ENCODE peak calls at places on chromosomes 11 and 22, in nine cellular contexts. Q is tibial artery, B is fibroblast of lung, G is right atrium auricular region, H is left ventricle myocardium inferior, C is lower lobe of right lung, M is brain microvascular endothelial cell, F is spleen, O is GM23338. S is an unnamed sample.

GRCh38 chr11:18618341-18619025 is 15.7 kb downstream of the SPTY2D1 start:
- DNase-seq in Q (no peak), H (no peak), M (peak), F (no peak), O (no peak), G (no peak), C (no peak), B (peak), S (no peak)

GRCh38 chr11:24588075-24588474 is 91.2 kb downstream of the LUZP2 start:
- DNase-seq in Q (no peak), B (peak), F (no peak), M (no peak), C (no peak), H (no peak), O (no peak), G (no peak), S (peak)

GRCh38 chr11:111120221-111120620 is 125.3 kb upstream of the POU2AF2 start:
- DNase-seq in Q (peak), G (no peak), O (no peak), H (no peak), C (no peak), F (no peak), B (no peak), M (no peak), S (no peak)

GRCh38 chr11:72721689-72722049 is 30.5 kb downstream of the ARAP1 start:
- DNase-seq in F (peak), G (no peak), M (peak), C (peak), B (no peak), Q (no peak), O (no peak), H (peak), S (peak)

GRCh38 chr11:75916882-75917281 is 101.9 kb downstream of the UVRAG start:
- DNase-seq in O (no peak), F (no peak), M (no peak), Q (no peak), G (no peak), B (no peak), H (no peak), C (no peak), S (no peak)

GRCh38 chr22:46457502-46458488 is 79.6 kb downstream of the CELSR1 start:
- DNase-seq in H (no peak), F (no peak), B (peak), O (no peak), M (peak), C (no peak), Q (no peak), G (no peak), S (no peak)

GRCh38 chr11:13850256-13851010 is 112.1 kb upstream of the SPON1 start:
- DNase-seq in C (no peak), Q (no peak), B (peak), F (no peak), G (no peak), O (no peak), H (no peak), M (no peak), S (no peak)

GRCh38 chr11:32137263-32137662 is 46.4 kb downstream of the RCN1 start:
- DNase-seq in M (peak), Q (no peak), F (no peak), C (no peak), G (no peak), H (no peak), B (peak), O (no peak), S (peak)

GRCh38 chr11:35911013-35911412 is 32.8 kb upstream of the LDLRAD3 start:
- DNase-seq in Q (no peak), C (no peak), M (no peak), O (no peak), B (no peak), F (no peak), G (no peak), H (no peak), S (no peak)

GRCh38 chr11:6737872-6738466 is 33.8 kb downstream of the OR2AG2 start:
- DNase-seq in G (no peak), B (peak), Q (no peak), C (no peak), H (no peak), M (peak), F (no peak), O (peak), S (peak)

GRCh38 chr11:130427581-130428211 is 713 bp downstream of the ADAMTS8 start:
- DNase-seq in H (peak), B (no peak), Q (no peak), O (peak), M (no peak), G (no peak), F (no peak), C (peak), S (no peak)

GRCh38 chr11:63682045-63682915 is 980 bp downstream of the RTN3 start:
- DNase-seq in M (no peak), G (no peak), B (no peak), H (peak), F (no peak), O (peak), Q (no peak), C (peak), S (peak)

GRCh38 chr22:34429314-34429713 is 509.0 kb upstream of the LARGE1 start:
- DNase-seq in O (no peak), F (no peak), M (no peak), C (no peak), B (no peak), G (no peak), Q (no peak), H (no peak), S (no peak)

GRCh38 chr11:18791175-18792065 is at the start of gene PTPN5:
- DNase-seq in M (no peak), B (peak), G (no peak), Q (peak), H (no peak), C (no peak), F (no peak), O (peak), S (no peak)

GRCh38 chr11:124520253-124520854 is 23.1 kb downstream of the OR8B12 start:
- DNase-seq in M (no peak), B (no peak), O (no peak), C (no peak), F (no peak), G (no peak), Q (no peak), H (no peak), S (no peak)

GRCh38 chr22:50292643-50293440 is 14.6 kb downstream of the PLXNB2 start:
- DNase-seq in Q (no peak), G (no peak), B (no peak), O (no peak), C (no peak), H (no peak), M (no peak), F (no peak), S (no peak)

GRCh38 chr22:49838771-49839717 is 11.4 kb upstream of the BRD1 start:
- DNase-seq in H (no peak), Q (no peak), M (no peak), C (peak), F (peak), O (peak), G (no peak), B (peak), S (no peak)

GRCh38 chr11:14861680-14862079 is 30.4 kb downstream of the CYP2R1 start:
- DNase-seq in M (no peak), C (no peak), F (no peak), O (no peak), G (no peak), Q (no peak), B (no peak), H (no peak), S (no peak)

GRCh38 chr11:46659908-46660307 is 40.5 kb downstream of the ARHGAP1 start:
- DNase-seq in B (peak), G (peak), O (no peak), M (peak), H (no peak), C (no peak), Q (peak), F (no peak), S (no peak)

GRCh38 chr11:76086713-76087635 is 119.3 kb downstream of the WNT11 start:
- DNase-seq in O (no peak), F (no peak), B (peak), H (no peak), Q (no peak), C (no peak), M (peak), G (no peak), S (no peak)

GRCh38 chr22:41263704-41264103 is 22.3 kb downstream of the RANGAP1 start:
- DNase-seq in H (no peak), Q (no peak), G (no peak), M (no peak), F (no peak), B (peak), C (no peak), O (no peak), S (no peak)

GRCh38 chr11:78684377-78684776 is 109.7 kb upstream of the NARS2 start:
- DNase-seq in F (no peak), C (no peak), B (no peak), H (no peak), Q (no peak), M (no peak), O (peak), G (no peak), S (no peak)

GRCh38 chr11:16114978-16115871 is 241.1 kb downstream of the SOX6 start:
- DNase-seq in O (no peak), H (no peak), F (no peak), C (no peak), B (no peak), Q (no peak), M (no peak), G (no peak), S (no peak)

GRCh38 chr11:108508653-108509593 is 10.7 kb upstream of the POGLUT3 start:
- DNase-seq in F (no peak), G (no peak), B (no peak), Q (no peak), C (no peak), O (no peak), M (no peak), H (no peak), S (no peak)

DNA sequence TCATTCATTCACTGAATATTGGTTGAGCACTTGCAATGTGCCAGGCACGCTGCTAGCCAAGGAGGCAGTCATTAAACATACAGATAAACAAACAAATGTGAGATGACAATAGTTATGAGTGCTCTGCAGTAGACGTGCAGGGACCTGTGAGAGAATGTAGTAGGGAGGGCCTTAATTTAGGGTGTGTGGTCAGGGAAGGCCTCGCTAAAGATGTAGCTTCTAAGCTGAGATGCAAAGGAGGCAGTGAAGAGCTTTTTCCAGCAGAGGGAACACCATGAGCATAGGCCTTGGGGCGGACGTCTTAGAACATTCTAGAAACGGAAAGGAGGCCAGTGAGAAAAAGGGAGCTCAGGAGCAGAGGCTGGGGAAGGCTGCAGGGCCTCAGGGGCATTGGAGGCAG is 789 bp upstream of the NCF4 start:
- DNase-seq in M (no peak), Q (no peak), F (no peak), B (no peak), C (no peak), H (no peak), G (no peak), O (no peak), S (peak)
- H3K27ac ChIP-seq in M (no peak), Q (no peak), F (no peak), B (no peak), C (peak), H (no peak), G (no peak), O (no peak), S (no peak)

DNA sequence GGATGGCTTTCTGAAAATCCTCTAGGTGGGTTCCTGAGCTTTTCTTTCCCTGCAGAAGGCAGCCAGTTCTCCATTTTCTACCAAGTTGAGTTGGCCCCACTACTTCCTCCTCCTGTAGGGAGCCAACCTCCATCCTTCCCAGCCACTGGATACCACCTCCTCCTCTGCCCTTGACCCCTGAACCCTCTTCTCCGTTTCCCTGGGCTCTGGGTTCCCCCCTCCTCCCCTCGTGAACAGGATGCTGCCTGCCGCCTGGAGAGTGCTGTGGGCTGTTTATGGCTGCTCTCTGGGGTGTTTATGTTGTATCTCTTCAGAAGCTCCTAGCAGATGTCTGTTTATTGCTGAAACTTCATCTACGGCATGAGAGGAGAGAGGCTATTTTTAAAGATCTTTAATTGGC is 8.6 kb downstream of the MICAL2 start:
- DNase-seq in C (no peak), Q (no peak), F (no peak), G (no peak), M (no peak), B (no peak), O (peak), H (no peak), S (no peak)
- TF ChIP-seq CTCF in C (no peak), Q (no peak), F (no peak), G (no peak), M (peak), B (no peak), O (peak), H (peak), S (no peak)

DNA sequence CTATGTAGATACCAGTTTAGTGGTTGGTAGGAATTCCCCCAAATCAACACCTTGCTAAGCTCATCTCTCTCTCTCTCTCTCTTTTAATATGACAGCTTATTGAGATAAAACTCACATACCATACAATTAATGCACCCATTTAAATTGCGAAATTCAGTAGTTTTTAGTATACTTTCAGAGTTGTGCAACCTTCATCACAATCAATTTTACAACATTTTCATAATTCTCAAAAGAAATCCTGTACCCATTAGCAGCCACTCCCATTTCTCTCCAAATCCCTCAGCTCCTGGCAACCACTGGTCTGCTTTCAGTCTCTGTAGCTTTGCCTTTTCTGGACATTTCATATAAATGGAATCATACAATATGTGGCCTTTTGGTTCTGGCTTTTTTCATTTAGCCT is 13.3 kb downstream of the NNMT start:
- DNase-seq in G (no peak), O (no peak), Q (no peak), B (no peak), M (no peak), C (no peak), F (no peak), H (no peak), S (no peak)
- H3K27ac ChIP-seq in G (peak), O (no peak), Q (peak), B (no peak), M (no peak), C (peak), F (no peak), H (peak), S (no peak)

DNA sequence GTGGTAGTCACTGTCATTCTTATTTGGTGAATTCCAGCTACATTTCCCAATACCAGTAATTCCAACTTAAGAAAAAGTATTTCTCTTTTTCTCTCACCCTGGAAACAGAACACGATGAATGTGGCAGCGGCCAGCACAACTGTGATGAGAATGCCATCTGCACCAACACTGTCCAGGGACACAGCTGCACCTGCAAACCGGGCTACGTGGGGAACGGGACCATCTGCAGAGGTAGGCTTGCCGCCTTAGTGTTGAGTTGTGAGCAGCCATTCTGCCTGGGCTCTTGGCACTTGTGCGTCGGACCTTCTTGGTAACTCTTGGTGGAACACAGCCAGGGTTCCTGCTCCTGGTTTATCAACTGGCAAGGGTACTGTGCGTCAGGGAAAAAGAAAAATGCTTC is 559.8 kb downstream of the NELL1 start:
- DNase-seq in F (no peak), Q (no peak), C (no peak), O (no peak), M (no peak), G (no peak), B (no peak), H (no peak), S (no peak)
- TF ChIP-seq CTCF in F (no peak), Q (no peak), C (no peak), O (no peak), M (no peak), G (no peak), B (no peak), H (no peak), S (no peak)

GRCh38 chr11:74055938-74056337 is 47.1 kb upstream of the UCP3 start:
- DNase-seq in O (no peak), M (peak), H (no peak), F (no peak), G (no peak), B (peak), Q (no peak), C (no peak), S (peak)

GRCh38 chr11:74057251-74058151 is 48.6 kb upstream of the UCP3 start:
- DNase-seq in G (no peak), O (no peak), B (peak), C (no peak), F (no peak), H (no peak), M (peak), Q (no peak), S (no peak)
- H3K27ac ChIP-seq in G (no peak), O (no peak), B (no peak), C (no peak), F (no peak), H (no peak), M (peak), Q (no peak), S (no peak)

GRCh38 chr11:112280268-112281126 is 19.8 kb upstream of the PLET1 start:
- DNase-seq in M (peak), F (peak), C (peak), O (peak), Q (peak), H (peak), G (peak), B (peak), S (peak)
- TF ChIP-seq CTCF in M (peak), F (peak), C (peak), O (peak), Q (peak), H (peak), G (peak), B (peak), S (peak)

DNA sequence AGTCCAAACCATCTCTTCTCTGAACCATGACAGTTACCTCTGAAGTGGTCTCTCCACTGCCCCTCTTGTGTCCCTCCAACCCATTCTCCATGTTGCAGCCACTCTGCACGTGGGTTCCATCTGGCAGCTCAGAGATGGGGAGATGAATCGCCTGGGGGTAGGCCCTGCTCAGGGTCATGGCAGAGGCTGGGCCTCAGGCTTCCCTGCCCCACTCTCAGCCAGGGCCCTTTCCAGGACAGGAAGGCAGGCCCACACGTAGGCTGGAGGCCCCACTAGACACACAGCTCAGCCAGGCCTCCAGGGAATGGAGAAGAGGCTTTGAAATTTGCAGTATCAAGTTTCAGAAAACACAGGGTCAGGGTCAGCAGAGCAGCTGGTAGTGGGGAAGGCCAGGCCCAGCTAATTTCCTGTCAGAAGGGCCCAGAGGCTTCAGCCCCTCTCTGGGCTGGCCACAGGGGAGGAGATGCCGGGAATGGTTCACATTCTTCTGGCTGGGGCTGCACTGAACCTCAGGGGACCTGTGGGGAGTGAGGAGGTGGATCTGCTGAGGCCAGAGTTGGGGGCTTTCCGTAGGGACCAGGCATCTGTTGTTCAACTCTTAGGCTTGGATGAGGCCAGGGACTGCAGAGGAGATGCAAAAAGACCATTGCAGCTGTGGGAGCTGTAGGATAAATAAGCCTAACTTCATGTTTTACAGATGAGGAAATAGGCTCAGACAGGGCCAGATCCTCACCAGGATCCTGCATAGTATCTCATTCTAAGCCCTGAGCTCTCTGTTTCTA is 101.6 kb downstream of the SWAP70 start:
- DNase-seq in B (peak), F (no peak), O (peak), Q (peak), C (no peak), H (peak), M (peak), G (no peak), S (no peak)
- H3K27ac ChIP-seq in B (peak), F (no peak), O (peak), Q (peak), C (peak), H (peak), M (peak), G (peak), S (peak)

GRCh38 chr22:31495343-31495742 is 993 bp upstream of the SFI1 start:
- DNase-seq in M (no peak), C (no peak), G (no peak), H (no peak), O (no peak), B (no peak), F (no peak), Q (no peak), S (no peak)

GRCh38 chr22:31497148-31497938 is 1.0 kb downstream of the SFI1 start:
- DNase-seq in M (no peak), Q (no peak), O (no peak), C (no peak), G (no peak), F (no peak), B (no peak), H (no peak), S (no peak)

GRCh38 chr22:31492151-31492550 is 2.5 kb upstream of the EIF4ENIF1 start:
- DNase-seq in O (no peak), Q (no peak), G (no peak), B (no peak), M (no peak), H (no peak), C (no peak), F (no peak), S (no peak)

GRCh38 chr22:31496735-31497146 is 405 bp downstream of the SFI1 start:
- DNase-seq in B (no peak), F (peak), C (peak), Q (peak), G (no peak), O (no peak), M (peak), H (no peak), S (no peak)

GRCh38 chr22:31496007-31496734 is at the start of gene SFI1:
- DNase-seq in Q (peak), M (peak), G (peak), H (peak), O (peak), C (peak), B (peak), F (peak), S (peak)
- TF ChIP-seq CTCF in Q (peak), M (peak), G (no peak), H (peak), O (peak), C (peak), B (peak), F (peak), S (no peak)

DNA sequence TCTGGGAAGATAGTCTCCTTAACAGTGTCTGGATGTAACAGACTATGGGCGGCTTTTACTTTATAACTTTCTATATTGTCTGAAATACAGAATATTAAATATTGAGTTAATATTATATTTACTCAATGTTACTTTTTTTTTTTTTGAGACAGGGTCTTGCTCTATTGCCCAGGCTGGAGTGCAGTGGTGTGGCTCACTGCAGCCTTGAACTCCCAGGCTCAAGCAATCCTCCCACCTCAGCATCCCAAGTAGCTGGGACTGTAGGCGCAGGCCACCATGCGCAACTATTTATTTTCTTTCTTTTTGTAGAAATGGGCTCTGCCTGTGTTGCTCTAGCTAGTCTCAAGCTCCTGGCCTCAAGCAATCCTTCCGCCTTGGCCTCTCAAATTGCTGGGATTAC is 47.0 kb downstream of the FAM83F start:
- DNase-seq in M (no peak), H (no peak), F (peak), Q (no peak), C (no peak), O (no peak), B (no peak), G (no peak), S (no peak)
- H3K27ac ChIP-seq in M (no peak), H (peak), F (no peak), Q (no peak), C (peak), O (no peak), B (no peak), G (no peak), S (peak)